ENCODE peak calls at places on chromosomes 12 and 14, in four cellular contexts. G is CD8-positive, alpha-beta T cell; O is aorta; J is fibroblast of the aortic adventitia. X is an unnamed sample.

GRCh38 chr14:35632276-35633071 is 98.5 kb downstream of the INSM2 start:
- DNase-seq in O (no peak), J (peak; percentile 32), G (no peak), X (peak; percentile 13)

GRCh38 chr12:56129210-56129691 is 1.2 kb downstream of the ESYT1 start:
- DNase-seq in O (peak; percentile 92), J (peak; percentile 35), G (peak; percentile 79), X (no peak)

GRCh38 chr14:101351146-101351545 is 210.1 kb upstream of the DIO3 start:
- DNase-seq in J (no peak), O (no peak), G (no peak), X (no peak)

GRCh38 chr14:93114068-93114710 is 1.5 kb downstream of the ITPK1 start:
- DNase-seq in O (no peak), J (no peak), G (no peak), X (no peak)

GRCh38 chr14:86510503-86510902 is 980.6 kb downstream of the FLRT2 start:
- DNase-seq in J (peak; percentile 58), G (no peak), O (no peak), X (no peak)

GRCh38 chr12:19972325-19973288 is 395.7 kb upstream of the PDE3A start:
- DNase-seq in O (no peak), J (no peak), G (no peak), X (no peak)

GRCh38 chr14:103716091-103716801 is 636 bp downstream of the ZFYVE21 start:
- DNase-seq in G (no peak), J (peak; percentile 14), O (peak; percentile 88), X (no peak)

GRCh38 chr12:92002673-92003382 is 142.8 kb downstream of the BTG1 start:
- DNase-seq in J (peak; percentile 65), O (no peak), G (no peak), X (no peak)

GRCh38 chr12:30813741-30814687 is 59.3 kb upstream of the CAPRIN2 start:
- DNase-seq in G (no peak), J (peak; percentile 35), O (no peak), X (peak; percentile 36)

DNA sequence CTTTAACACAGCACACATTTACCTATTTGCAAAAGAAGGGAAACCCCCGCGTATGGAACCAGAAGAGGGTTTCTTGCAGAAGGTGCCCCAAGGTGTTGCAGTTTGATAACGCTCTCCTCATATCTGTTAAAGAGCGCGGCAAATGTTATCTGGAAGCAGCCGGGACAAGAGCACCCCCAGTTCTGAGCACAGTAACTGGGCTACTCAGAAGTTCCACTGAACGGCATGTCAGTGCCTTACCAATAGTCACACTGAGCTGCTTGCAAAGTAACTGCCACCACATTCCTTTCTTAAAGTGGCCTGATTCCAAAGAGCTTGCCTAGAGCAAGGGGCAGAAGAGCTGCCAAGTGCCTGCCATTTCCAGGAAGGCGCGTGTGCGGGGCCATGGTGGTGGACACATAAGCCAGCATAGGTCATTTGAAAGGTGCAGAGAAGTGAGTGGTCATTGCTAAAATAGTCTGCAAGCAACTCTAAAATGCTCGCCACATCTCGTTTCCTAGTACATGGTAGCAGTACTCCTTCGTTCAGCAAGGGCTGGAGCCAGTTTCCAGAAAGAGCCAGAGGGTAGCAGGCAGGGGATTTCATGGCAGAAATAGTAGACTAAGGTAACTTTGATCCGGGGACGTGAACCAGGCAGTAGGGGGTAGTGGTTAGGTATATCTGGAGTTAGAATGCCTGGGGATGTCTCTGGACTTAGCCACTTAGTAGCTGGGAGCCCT is 37.8 kb downstream of the SPTB start:
- DNase-seq in J (no peak), G (no peak), O (peak; percentile 76), X (no peak)
- H3K4me3 ChIP-seq in J (no peak overlapping the region), G (no peak overlapping the region), O (no peak overlapping the region), X (no peak overlapping the region)

GRCh38 chr14:71321556-71322315 is 414.5 kb downstream of the PCNX1 start:
- DNase-seq in G (no peak), J (peak; percentile 73), O (no peak), X (peak; percentile 47)
- H3K4me3 ChIP-seq in G (peak overlapping the region; percentile 83), J (peak overlapping the region; percentile 83), O (peak overlapping the region; percentile 98), X (peak overlapping the region; percentile 75)

DNA sequence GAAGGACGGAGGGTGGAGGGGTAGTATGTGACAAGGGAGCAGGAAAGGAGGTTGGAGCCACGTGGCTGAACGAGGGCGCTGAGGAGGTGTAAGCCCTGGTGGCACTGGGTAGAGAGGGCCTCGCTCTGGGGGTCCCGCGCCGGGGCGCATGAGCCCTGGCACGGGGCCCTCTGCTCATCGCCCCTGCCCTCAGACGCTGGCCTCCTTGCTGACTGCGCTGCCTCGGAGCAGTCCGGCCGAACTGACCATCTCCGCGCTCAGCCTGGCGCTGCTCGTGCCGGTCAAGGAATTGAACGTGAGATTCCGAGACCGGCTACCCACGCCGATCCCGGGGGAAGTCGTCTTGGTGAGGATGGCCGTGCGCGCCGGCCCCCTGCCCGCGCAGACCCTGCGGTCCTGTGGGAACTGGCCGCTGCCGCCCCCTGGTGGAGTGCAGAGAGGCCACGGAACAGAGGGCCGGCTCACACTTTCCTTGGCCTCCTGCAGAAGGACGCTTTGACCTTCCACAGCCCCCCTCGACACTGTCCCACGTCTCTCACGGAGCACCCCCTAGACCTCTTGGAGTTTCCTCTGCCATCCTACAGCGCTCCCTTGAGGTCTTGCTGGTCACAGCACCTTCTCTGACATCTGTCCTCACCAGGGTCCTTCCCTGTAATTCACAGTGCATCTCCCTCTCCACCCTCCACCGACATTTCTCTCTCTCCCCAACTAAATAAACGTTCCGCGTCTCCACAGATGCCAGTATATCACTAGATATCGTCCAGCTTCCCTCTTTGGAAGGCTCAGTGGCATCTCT is 10.5 kb downstream of the ARHGEF25 start:
- DNase-seq in O (peak; percentile 92), G (peak; percentile 65), J (peak; percentile 34), X (no peak)
- H3K4me3 ChIP-seq in O (peak overlapping the region; percentile 14), G (peak overlapping the region; percentile 52), J (peak overlapping the region; percentile 56), X (peak overlapping the region; percentile 44)

GRCh38 chr14:60647081-60647836 is 2.0 kb downstream of the SIX1 start:
- DNase-seq in G (no peak), J (peak; percentile 54), O (no peak), X (no peak)
- H3K4me3 ChIP-seq in G (peak overlapping the region; percentile 4), J (peak overlapping the region; percentile 81), O (peak overlapping the region; percentile 0), X (peak overlapping the region; percentile 79)